ENCODE peak calls at places on chromosome 9, in five cellular contexts. R, T, Y, K and D are unnamed samples.

GRCh38 chr9:114606597-114607207 is 4.4 kb upstream of the TMEM268 start:
- DNase-seq in R (no peak), T (no peak), K (peak), Y (peak), D (peak)

GRCh38 chr9:7910426-7911015 is 110.9 kb upstream of the DMAC1 start:
- DNase-seq in K (no peak), T (no peak), Y (no peak), R (peak), D (no peak)

GRCh38 chr9:93818795-93819472 is 136.2 kb downstream of the BARX1 start:
- DNase-seq in R (no peak), Y (no peak), K (no peak), T (no peak), D (no peak)

GRCh38 chr9:90517103-90517502 is 125.5 kb downstream of the DIRAS2 start:
- DNase-seq in K (no peak), T (no peak), Y (no peak), R (no peak), D (no peak)

GRCh38 chr9:96135071-96135825 is 166.7 kb downstream of the HSD17B3 start:
- DNase-seq in K (peak), Y (peak), T (no peak), R (no peak), D (no peak)

GRCh38 chr9:17528859-17529258 is 50.0 kb upstream of the SH3GL2 start:
- DNase-seq in K (peak), R (no peak), T (no peak), Y (peak), D (no peak)

GRCh38 chr9:87478211-87478992 is 19.3 kb upstream of the DAPK1 start:
- DNase-seq in R (no peak), T (no peak), Y (no peak), K (no peak), D (no peak)

GRCh38 chr9:113564804-113565237 is 101.3 kb downstream of the RGS3 start:
- DNase-seq in K (peak), R (peak), T (no peak), Y (peak), D (peak)

GRCh38 chr9:113139225-113139829 is 11.5 kb upstream of the SLC31A2 start:
- DNase-seq in R (no peak), T (no peak), K (no peak), Y (no peak), D (no peak)

GRCh38 chr9:112774006-112774996 is 23.7 kb downstream of the SNX30 start:
- DNase-seq in T (no peak), R (no peak), Y (peak), K (peak), D (no peak)

GRCh38 chr9:118577121-118577520 is 792.1 kb downstream of the BRINP1 start:
- DNase-seq in K (peak), T (no peak), R (no peak), Y (peak), D (no peak)

GRCh38 chr9:134981829-134982228 is 64.1 kb upstream of the FCN1 start:
- DNase-seq in K (no peak), Y (no peak), T (no peak), R (no peak), D (no peak)

GRCh38 chr9:133853331-133853730 is 115.2 kb upstream of the SARDH start:
- DNase-seq in R (no peak), K (no peak), T (no peak), Y (no peak), D (no peak)

GRCh38 chr9:130143974-130144373 is 28.2 kb upstream of the NCS1 start:
- DNase-seq in K (peak), Y (peak), R (no peak), T (no peak), D (peak)

GRCh38 chr9:107739601-107740082 is 250.1 kb upstream of the KLF4 start:
- DNase-seq in R (peak), T (no peak), K (peak), Y (peak), D (peak)

GRCh38 chr9:99357575-99357974 is 135.5 kb downstream of the SEC61B start:
- DNase-seq in K (peak), T (no peak), Y (peak), R (no peak), D (peak)

GRCh38 chr9:35340046-35340445 is 149.9 kb upstream of the RUSC2 start:
- DNase-seq in T (no peak), Y (no peak), R (no peak), K (peak), D (no peak)

GRCh38 chr9:87671478-87671877 is 54.4 kb upstream of the CTSL start:
- DNase-seq in R (no peak), Y (no peak), T (no peak), K (no peak), D (no peak)

GRCh38 chr9:5612187-5612535 is 16.7 kb upstream of the RIC1 start:
- DNase-seq in T (no peak), K (no peak), R (no peak), Y (no peak), D (no peak)